ENCODE peak calls at places on chromosome 16, in ten cellular contexts. B is neuronal stem cell, P is heart right ventricle, V is aorta, U is PC-9, T is ovary, C is cardiac muscle cell, J is HCT116, S is mucosa of descending colon, I is breast epithelium. L is an unnamed sample.

GRCh38 chr16:16175296-16175695 is 48.0 kb downstream of the ABCC6 start:
- DNase-seq in S (no peak), B (no peak), U (no peak), P (peak; percentile 59), J (no peak), I (no peak), T (no peak), C (no peak), V (no peak), L (no peak)

GRCh38 chr16:74896389-74897370 is 88.2 kb downstream of the WDR59 start:
- DNase-seq in P (no peak), J (peak; percentile 27), I (no peak), U (peak; percentile 26), B (no peak), S (no peak), T (no peak), V (no peak), C (peak; percentile 30), L (no peak)

GRCh38 chr16:143047-143446 is 4.6 kb upstream of the NPRL3 start:
- DNase-seq in S (no peak), J (no peak), C (no peak), U (no peak), B (no peak), V (no peak), T (no peak), I (no peak), P (no peak), L (no peak)

GRCh38 chr16:85089485-85089884 is 22.8 kb downstream of the CIBAR2 start:
- DNase-seq in S (no peak), P (no peak), C (peak; percentile 70), B (no peak), I (peak; percentile 68), T (no peak), J (no peak), U (no peak), V (no peak), L (no peak)

GRCh38 chr16:4214215-4214621 is 27.7 kb downstream of the SRL start:
- DNase-seq in S (no peak), P (no peak), I (no peak), U (peak; percentile 52), B (no peak), C (peak; percentile 82), T (no peak), J (peak; percentile 19), V (no peak), L (no peak)

GRCh38 chr16:48576927-48577326 is 33.1 kb downstream of the N4BP1 start:
- DNase-seq in T (no peak), B (no peak), P (no peak), J (no peak), V (no peak), C (no peak), U (peak; percentile 6), I (no peak), S (no peak), L (no peak)

GRCh38 chr16:89938636-89938885 is 10.0 kb upstream of the DEF8 start:
- DNase-seq in V (no peak), J (no peak), S (no peak), T (no peak), B (no peak), P (no peak), C (no peak), I (no peak), U (no peak), L (no peak)

GRCh38 chr16:89191033-89191900 is 9.1 kb downstream of the SLC22A31 start:
- DNase-seq in J (no peak), U (no peak), S (no peak), C (no peak), V (peak; percentile 49), T (peak; percentile 50), I (no peak), P (peak; percentile 15), B (no peak), L (no peak)

GRCh38 chr16:75805946-75806345 is 79.7 kb upstream of the CPHXL start:
- DNase-seq in I (no peak), V (no peak), S (no peak), C (no peak), B (no peak), T (no peak), U (no peak), P (no peak), J (no peak), L (no peak)

GRCh38 chr16:17382949-17383348 is 87.8 kb downstream of the XYLT1 start:
- DNase-seq in P (no peak), J (no peak), I (no peak), U (no peak), C (no peak), S (no peak), B (no peak), V (no peak), T (no peak), L (no peak)

GRCh38 chr16:86951831-86952598 is 365.2 kb downstream of the C16orf95 start:
- DNase-seq in V (peak; percentile 49), S (no peak), I (no peak), U (no peak), J (peak; percentile 36), B (no peak), T (no peak), P (no peak), C (peak; percentile 84), L (no peak)

GRCh38 chr16:75446416-75446815 is 13.1 kb upstream of the CFDP1 start:
- DNase-seq in J (no peak), U (no peak), I (no peak), C (no peak), V (no peak), S (no peak), B (no peak), T (no peak), P (no peak), L (no peak)

DNA sequence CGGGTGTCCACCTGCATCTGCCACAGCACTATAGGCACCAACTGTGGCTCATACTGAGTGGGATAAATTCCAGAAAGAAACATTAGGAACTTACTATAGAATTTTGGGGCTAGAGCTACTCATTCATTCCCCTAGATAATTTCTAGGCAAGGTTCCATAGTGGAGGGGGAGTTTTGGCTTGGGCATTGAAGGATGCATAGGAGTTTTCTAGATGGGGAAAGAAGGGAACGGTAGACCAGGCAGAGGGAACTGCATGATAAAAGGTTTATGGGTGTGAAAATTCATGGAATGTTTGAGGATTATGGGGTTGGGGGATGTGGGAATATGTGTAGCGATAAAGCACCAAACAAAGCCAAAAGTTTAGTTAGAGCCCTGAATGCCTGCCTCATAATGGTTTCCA is 35.5 kb downstream of the IL4R start:
- DNase-seq in U (no peak), C (no peak), J (no peak), T (no peak), B (no peak), V (no peak), P (no peak), I (no peak), S (no peak), L (no peak)
- H3K36me3 ChIP-seq in U (peaks cover 41% of the 10 kb centered on the region), C (peaks cover 17% of the 10 kb centered on the region), J (peaks cover 9% of the 10 kb centered on the region), T (no peaks in the 10 kb centered on the region), B (no peaks in the 10 kb centered on the region), V (peaks cover 10% of the 10 kb centered on the region), P (peaks cover 100% of the 10 kb centered on the region), I (no peaks in the 10 kb centered on the region), S (peaks cover 10% of the 10 kb centered on the region), L (peaks cover 19% of the 10 kb centered on the region)

GRCh38 chr16:50359626-50360025 is 9.2 kb downstream of the BRD7 start:
- DNase-seq in C (no peak), S (no peak), V (no peak), U (no peak), J (no peak), B (no peak), I (no peak), T (no peak), P (no peak), L (no peak)

GRCh38 chr16:50363656-50364055 is 5.1 kb downstream of the BRD7 start:
- DNase-seq in V (no peak), P (no peak), C (no peak), I (no peak), T (no peak), B (no peak), J (no peak), U (no peak), S (no peak), L (no peak)

GRCh38 chr16:50366126-50366525 is 2.7 kb downstream of the BRD7 start:
- DNase-seq in I (no peak), U (no peak), J (no peak), P (no peak), V (no peak), S (no peak), C (no peak), B (no peak), T (no peak), L (no peak)

GRCh38 chr16:50360033-50360778 is 8.6 kb downstream of the BRD7 start:
- DNase-seq in I (no peak), J (no peak), T (no peak), P (no peak), V (peak; percentile 72), B (no peak), U (no peak), S (no peak), C (no peak), L (no peak)

DNA sequence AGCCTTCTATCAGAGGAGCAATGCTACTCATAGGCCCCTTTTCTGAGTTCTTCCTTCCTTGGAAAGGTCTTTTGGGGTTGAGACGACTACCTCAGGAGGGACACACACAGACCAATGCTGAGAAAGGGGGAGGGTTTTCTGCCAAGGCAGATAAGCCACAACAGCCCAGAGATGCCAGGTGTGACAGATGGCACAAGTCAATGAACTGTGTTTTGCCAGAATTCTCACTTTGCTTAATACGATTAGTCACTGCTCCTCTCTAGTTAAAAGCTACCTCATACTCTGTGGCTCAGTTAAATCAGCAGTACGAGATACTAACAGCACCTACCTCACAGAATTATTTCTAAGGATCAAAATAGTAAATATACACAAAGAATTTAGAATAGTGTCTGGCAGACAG is 8.0 kb downstream of the BRD7 start:
- DNase-seq in T (no peak), J (no peak), P (no peak), U (no peak), I (no peak), C (no peak), V (no peak), B (no peak), S (no peak), L (no peak)
- H3K36me3 ChIP-seq in T (no peaks in the 10 kb centered on the region), J (peaks cover 34% of the 10 kb centered on the region), P (peaks cover 78% of the 10 kb centered on the region), U (peaks cover 38% of the 10 kb centered on the region), I (no peaks in the 10 kb centered on the region), C (peaks cover 26% of the 10 kb centered on the region), V (peaks cover 2% of the 10 kb centered on the region), B (peaks cover 23% of the 10 kb centered on the region), S (no peaks in the 10 kb centered on the region), L (peaks cover 20% of the 10 kb centered on the region)

GRCh38 chr16:30656388-30656787 is 1.8 kb upstream of the FBRS start:
- DNase-seq in C (no peak), I (no peak), S (no peak), U (no peak), V (no peak), T (no peak), P (no peak), J (no peak), B (no peak), L (no peak)
- H3K36me3 ChIP-seq in C (peaks cover 11% of the 10 kb centered on the region), I (no peaks in the 10 kb centered on the region), S (peaks cover 8% of the 10 kb centered on the region), U (peaks cover 3% of the 10 kb centered on the region), V (peaks cover 8% of the 10 kb centered on the region), T (no peaks in the 10 kb centered on the region), P (peaks cover 57% of the 10 kb centered on the region), J (peaks cover 10% of the 10 kb centered on the region), B (peaks cover 29% of the 10 kb centered on the region), L (no peaks in the 10 kb centered on the region)

GRCh38 chr16:28192811-28193529 is 18.8 kb downstream of the XPO6 start:
- DNase-seq in J (no peak), V (no peak), T (no peak), I (no peak), S (peak; percentile 54), P (no peak), U (no peak), B (no peak), C (no peak), L (no peak)
- H3K36me3 ChIP-seq in J (no peaks in the 10 kb centered on the region), V (no peaks in the 10 kb centered on the region), T (no peaks in the 10 kb centered on the region), I (no peaks in the 10 kb centered on the region), S (no peaks in the 10 kb centered on the region), P (peaks cover 23% of the 10 kb centered on the region), U (peaks cover 23% of the 10 kb centered on the region), B (peaks cover 2% of the 10 kb centered on the region), C (no peaks in the 10 kb centered on the region), L (no peaks in the 10 kb centered on the region)

GRCh38 chr16:55666012-55666411 is 10.2 kb downstream of the SLC6A2 start:
- DNase-seq in B (no peak), U (no peak), C (no peak), J (no peak), P (no peak), S (no peak), V (no peak), T (no peak), I (no peak), L (no peak)
- H3K36me3 ChIP-seq in B (no peaks in the 10 kb centered on the region), U (no peaks in the 10 kb centered on the region), C (no peaks in the 10 kb centered on the region), J (no peaks in the 10 kb centered on the region), P (no peaks in the 10 kb centered on the region), S (no peaks in the 10 kb centered on the region), V (no peaks in the 10 kb centered on the region), T (no peaks in the 10 kb centered on the region), I (no peaks in the 10 kb centered on the region), L (no peaks in the 10 kb centered on the region)

L was measured in iPS DF 6.9.